ENCODE peak calls at places on chromosomes 6 and 20, in seven cellular contexts. P is osteoblast, N is epithelial cell of esophagus, V is tibial artery, J is A673, D is cardiac fibroblast, I is lower lobe of right lung. X is an unnamed sample.

GRCh38 chr20:54144847-54145246 is 28.9 kb downstream of the CYP24A1 start:
- DNase-seq in N (no peak), V (no peak), P (no peak), D (no peak), J (no peak), I (no peak), X (no peak)

GRCh38 chr6:156563710-156564109 is 213.5 kb upstream of the ARID1B start:
- DNase-seq in P (no peak), D (no peak), J (no peak), I (no peak), N (peak; percentile 5), V (no peak), X (no peak)

GRCh38 chr20:3804254-3804751 is 8.2 kb downstream of the CDC25B start:
- DNase-seq in N (peak; percentile 77), D (no peak), V (no peak), P (no peak), J (no peak), I (peak; percentile 74), X (no peak)

GRCh38 chr6:35473075-35473848 is 5.1 kb downstream of the RPL10A start:
- DNase-seq in D (no peak), V (no peak), I (no peak), N (no peak), P (peak; percentile 77), J (no peak), X (no peak)

GRCh38 chr20:8244637-8245036 is 112.6 kb downstream of the PLCB1 start:
- DNase-seq in D (peak; percentile 87), J (peak; percentile 10), V (peak; percentile 42), N (peak; percentile 28), I (no peak), P (no peak), X (peak; percentile 88)

GRCh38 chr6:53982361-53983050 is 128.7 kb upstream of the MLIP start:
- DNase-seq in N (peak; percentile 90), V (no peak), I (no peak), P (no peak), J (no peak), D (no peak), X (no peak)

GRCh38 chr6:19804362-19805145 is 32.6 kb upstream of the ID4 start:
- DNase-seq in I (peak; percentile 95), D (peak; percentile 99), P (peak; percentile 96), V (peak; percentile 93), J (peak; percentile 97), N (peak; percentile 97), X (peak; percentile 98)

GRCh38 chr6:17278289-17279061 is 2.7 kb upstream of the RBM24 start:
- DNase-seq in I (no peak), P (peak; percentile 68), J (no peak), N (peak; percentile 58), D (peak; percentile 42), V (no peak), X (peak; percentile 53)

GRCh38 chr6:100464910-100465700 is at the start of gene SIM1:
- DNase-seq in V (peak; percentile 41), P (peak; percentile 93), N (peak; percentile 60), I (no peak), J (peak; percentile 93), D (peak; percentile 78), X (peak; percentile 65)

GRCh38 chr6:127148511-127148910 is 30.0 kb downstream of the RSPO3 start:
- DNase-seq in V (no peak), N (no peak), J (no peak), D (peak; percentile 41), P (no peak), I (no peak), X (peak; percentile 52)

GRCh38 chr6:84220809-84221409 is 6.5 kb downstream of the CEP162 start:
- DNase-seq in I (no peak), D (peak; percentile 53), N (peak; percentile 39), V (no peak), J (peak; percentile 34), P (no peak), X (peak; percentile 63)

GRCh38 chr20:24149881-24150307 is 161.3 kb upstream of the GGTLC1 start:
- DNase-seq in I (no peak), P (no peak), V (no peak), J (no peak), N (no peak), D (no peak), X (no peak)

GRCh38 chr6:76684881-76685280 is 612.4 kb upstream of the IMPG1 start:
- DNase-seq in I (no peak), D (peak; percentile 20), N (peak; percentile 11), P (no peak), J (no peak), V (no peak), X (peak; percentile 65)

GRCh38 chr6:29791162-29791561 is 36.5 kb upstream of the HLA-G start:
- DNase-seq in J (no peak), I (no peak), D (no peak), P (no peak), N (peak; percentile 56), V (no peak), X (peak; percentile 5)

GRCh38 chr6:29793036-29793356 is 34.6 kb upstream of the HLA-G start:
- DNase-seq in I (no peak), D (no peak), N (no peak), J (no peak), V (no peak), P (no peak), X (no peak)

GRCh38 chr6:29792123-29793035 is 35.2 kb upstream of the HLA-G start:
- DNase-seq in I (peak; percentile 88), P (peak; percentile 81), D (peak; percentile 21), J (peak; percentile 24), V (peak; percentile 61), N (peak; percentile 56), X (peak; percentile 10)

GRCh38 chr6:29790626-29791025 is 37.0 kb upstream of the HLA-G start:
- DNase-seq in V (no peak), N (peak; percentile 95), I (no peak), J (no peak), P (peak; percentile 71), D (no peak), X (no peak)

GRCh38 chr6:29791786-29792122 is 35.9 kb upstream of the HLA-G start:
- DNase-seq in J (no peak), I (no peak), V (no peak), D (no peak), P (peak; percentile 54), N (peak; percentile 42), X (no peak)
- H3K4me3 ChIP-seq in J (peak overlapping the region; percentile 46), I (peak overlapping the region; percentile 87), V (peak overlapping the region; percentile 56), D (peak overlapping the region; percentile 62), P (peak overlapping the region; percentile 75), N (peak overlapping the region; percentile 77), X (no peak overlapping the region)

DNA sequence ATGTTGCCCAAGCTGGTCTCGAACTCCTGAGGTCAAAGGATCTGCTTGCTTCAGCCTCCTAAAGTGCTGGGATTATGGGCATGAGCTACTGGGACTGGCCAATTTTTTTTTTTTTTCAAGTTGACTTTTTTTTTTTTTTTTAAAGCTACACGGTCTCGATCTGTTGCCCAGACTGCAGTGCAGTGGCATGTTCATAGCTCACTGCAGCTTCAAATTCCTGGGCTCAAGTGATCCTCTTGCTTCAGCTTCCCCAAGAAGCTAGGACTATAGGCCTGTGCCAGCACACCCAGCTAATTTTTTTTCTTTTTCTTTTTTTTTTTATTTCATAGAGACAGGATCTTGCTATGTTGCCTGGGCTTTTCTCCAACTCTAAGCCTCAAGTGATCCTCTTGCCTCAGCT is 59.5 kb downstream of the NCOA3 start:
- DNase-seq in P (no peak), D (peak; percentile 91), V (no peak), J (no peak), I (no peak), N (no peak), X (peak; percentile 56)
- TF ChIP-seq CTCF in P (no peak), D (no peak), V (no peak), J (no peak), I (no peak), N (no peak), X (no peak)

GRCh38 chr6:166750125-166750793 is 123.2 kb upstream of the RPS6KA2 start:
- DNase-seq in N (peak; percentile 42), I (no peak), D (no peak), J (no peak), V (no peak), P (no peak), X (no peak)
- H3K4me3 ChIP-seq in N (no peak overlapping the region), I (no peak overlapping the region), D (no peak overlapping the region), J (no peak overlapping the region), V (no peak overlapping the region), P (no peak overlapping the region), X (no peak overlapping the region)

DNA sequence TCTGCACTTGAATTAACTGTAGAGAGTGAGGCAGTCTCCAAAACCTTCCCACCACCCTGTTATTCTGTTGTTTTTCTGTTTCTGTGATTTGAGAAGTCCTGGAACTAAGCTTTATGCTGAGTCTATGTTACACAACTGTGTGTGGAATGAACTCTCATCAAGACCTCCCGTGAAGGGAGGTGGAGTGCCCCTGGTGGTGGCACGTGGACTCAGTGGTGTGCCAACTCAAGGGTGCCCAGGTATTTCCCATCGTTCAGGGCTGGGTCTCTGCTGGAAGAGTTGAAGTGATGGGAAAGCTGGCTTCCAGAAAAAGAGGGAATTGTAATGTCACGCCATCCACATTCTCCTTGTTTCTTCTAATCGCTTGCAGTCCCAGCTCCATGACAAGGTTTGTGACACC is 374.2 kb downstream of the SMOC2 start:
- DNase-seq in D (no peak), N (no peak), V (no peak), J (peak; percentile 11), I (no peak), P (no peak), X (no peak)
- TF ChIP-seq CTCF in D (no peak), N (no peak), V (no peak), J (peak; percentile 57), I (peak; percentile 12), P (no peak), X (peak; percentile 6)

DNA sequence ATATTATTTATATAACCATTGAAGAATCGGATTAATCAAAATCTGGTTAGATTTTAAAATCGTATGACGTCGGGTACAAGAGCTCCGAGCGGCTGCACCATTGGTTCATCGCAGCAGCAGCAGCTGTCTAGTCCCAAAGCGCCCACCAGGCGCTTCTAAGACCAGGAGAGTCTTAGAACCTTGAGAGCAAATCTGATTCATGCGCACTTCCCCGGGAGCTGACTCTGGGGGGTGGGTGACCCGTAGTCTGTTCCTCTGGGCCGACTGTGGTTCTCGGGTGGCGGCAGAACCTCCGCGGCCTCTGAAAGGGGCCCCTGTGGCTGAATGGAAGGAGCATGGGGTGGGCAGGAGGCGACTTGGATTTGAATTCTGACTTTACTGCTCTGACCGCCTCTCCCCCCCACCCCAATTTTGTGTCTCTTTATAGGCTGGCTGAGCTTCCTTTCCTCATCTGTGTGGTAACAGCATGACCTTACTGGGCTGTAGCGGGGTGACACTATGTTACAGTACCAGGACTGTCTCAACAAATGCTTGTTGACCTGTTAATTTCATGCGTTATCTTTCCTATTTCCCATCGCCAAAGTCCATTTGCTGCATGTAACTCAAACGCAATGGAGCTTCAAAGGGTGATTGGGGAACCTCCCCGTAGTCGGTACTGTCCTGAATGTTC is 119.7 kb downstream of the RTN4IP1 start:
- DNase-seq in J (no peak), I (no peak), D (no peak), N (no peak), V (no peak), P (no peak), X (peak; percentile 67)
- H3K4me3 ChIP-seq in J (peak overlapping the region; percentile 59), I (peak overlapping the region; percentile 84), D (no peak overlapping the region), N (peak overlapping the region; percentile 66), V (peak overlapping the region; percentile 52), P (peak overlapping the region; percentile 66), X (peak overlapping the region; percentile 59)

DNA sequence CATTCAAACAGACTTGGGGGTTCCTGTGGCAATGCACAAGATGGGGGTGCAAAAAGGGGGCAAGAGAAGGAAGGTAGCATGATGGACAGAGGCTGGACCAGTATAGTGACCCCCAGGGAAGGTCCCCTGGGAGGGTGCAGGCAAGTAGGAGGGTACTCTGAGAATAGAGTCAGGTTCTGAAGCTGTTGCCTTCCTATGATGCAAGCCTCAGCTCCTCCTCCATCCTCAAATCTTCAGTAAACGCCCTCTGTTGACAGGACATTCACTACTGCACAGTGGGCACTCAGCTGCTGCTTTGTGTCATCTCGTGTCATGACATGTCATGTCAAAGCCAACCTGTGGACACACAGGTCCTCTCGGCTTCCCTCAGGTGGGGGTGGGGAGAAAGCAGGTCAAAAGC is 5.8 kb upstream of the SDCBP2 start:
- DNase-seq in J (peak; percentile 30), N (peak; percentile 65), I (no peak), V (no peak), P (peak; percentile 14), D (peak; percentile 38), X (no peak)
- TF ChIP-seq CTCF in J (peak; percentile 22), N (peak; percentile 43), I (no peak), V (no peak), P (no peak), D (peak; percentile 18), X (peak; percentile 15)

X was measured in choroid plexus epithelial cell.